ENCODE peak calls at places on chromosomes 3 and 15, in six cellular contexts. One of them, this sample, is unnamed.

GRCh38 chr3:99780749-99781148 is 36.9 kb upstream of the CMSS1 start:
- DNase-seq in activated CD4-positive, alpha-beta T cell treated with anti-CD3 and anti-CD28 coated beads, Interleukin-2, amount 50 U/mL, for 24 hours: no peak
- DNase-seq in RPMI7951: peak; percentile 90
- DNase-seq in stimulated activated CD8-positive, alpha-beta memory T cell treated with anti-CD3 and anti-CD28 coated beads, Interleukin-12 subunit alpha, Interleukin-12 subunit beta, amount 100 ng/mL, for 1 hour: no peak
- DNase-seq in amniotic stem cell: no peak
- DNase-seq in activated CD8-positive, alpha-beta memory T cell treated with anti-CD3 and anti-CD28 coated beads, Interleukin-2, amount 50 U/mL, for 4 hours: no peak
- DNase-seq in this sample: no peak

GRCh38 chr3:104069114-104069513 is 1297.6 kb upstream of the ALCAM start:
- DNase-seq in activated CD4-positive, alpha-beta T cell treated with anti-CD3 and anti-CD28 coated beads, Interleukin-2, amount 50 U/mL, for 24 hours: no peak
- DNase-seq in RPMI7951: no peak
- DNase-seq in stimulated activated CD8-positive, alpha-beta memory T cell treated with anti-CD3 and anti-CD28 coated beads, Interleukin-12 subunit alpha, Interleukin-12 subunit beta, amount 100 ng/mL, for 1 hour: no peak
- DNase-seq in amniotic stem cell: no peak
- DNase-seq in activated CD8-positive, alpha-beta memory T cell treated with anti-CD3 and anti-CD28 coated beads, Interleukin-2, amount 50 U/mL, for 4 hours: no peak
- DNase-seq in this sample: no peak

GRCh38 chr15:81011593-81011992 is 10.9 kb downstream of the TLNRD1 start:
- DNase-seq in activated CD4-positive, alpha-beta T cell treated with anti-CD3 and anti-CD28 coated beads, Interleukin-2, amount 50 U/mL, for 24 hours: no peak
- DNase-seq in RPMI7951: no peak
- DNase-seq in stimulated activated CD8-positive, alpha-beta memory T cell treated with anti-CD3 and anti-CD28 coated beads, Interleukin-12 subunit alpha, Interleukin-12 subunit beta, amount 100 ng/mL, for 1 hour: no peak
- DNase-seq in amniotic stem cell: no peak
- DNase-seq in activated CD8-positive, alpha-beta memory T cell treated with anti-CD3 and anti-CD28 coated beads, Interleukin-2, amount 50 U/mL, for 4 hours: no peak
- DNase-seq in this sample: no peak

GRCh38 chr15:41917767-41918430 is 24.0 kb upstream of the SPTBN5 start:
- DNase-seq in activated CD4-positive, alpha-beta T cell treated with anti-CD3 and anti-CD28 coated beads, Interleukin-2, amount 50 U/mL, for 24 hours: no peak
- DNase-seq in RPMI7951: peak; percentile 94
- DNase-seq in stimulated activated CD8-positive, alpha-beta memory T cell treated with anti-CD3 and anti-CD28 coated beads, Interleukin-12 subunit alpha, Interleukin-12 subunit beta, amount 100 ng/mL, for 1 hour: no peak
- DNase-seq in amniotic stem cell: peak; percentile 22
- DNase-seq in activated CD8-positive, alpha-beta memory T cell treated with anti-CD3 and anti-CD28 coated beads, Interleukin-2, amount 50 U/mL, for 4 hours: no peak
- DNase-seq in this sample: no peak

GRCh38 chr15:77569647-77570186 is 63.0 kb downstream of the LINGO1 start:
- DNase-seq in activated CD4-positive, alpha-beta T cell treated with anti-CD3 and anti-CD28 coated beads, Interleukin-2, amount 50 U/mL, for 24 hours: no peak
- DNase-seq in RPMI7951: no peak
- DNase-seq in stimulated activated CD8-positive, alpha-beta memory T cell treated with anti-CD3 and anti-CD28 coated beads, Interleukin-12 subunit alpha, Interleukin-12 subunit beta, amount 100 ng/mL, for 1 hour: no peak
- DNase-seq in amniotic stem cell: no peak
- DNase-seq in activated CD8-positive, alpha-beta memory T cell treated with anti-CD3 and anti-CD28 coated beads, Interleukin-2, amount 50 U/mL, for 4 hours: no peak
- DNase-seq in this sample: no peak

GRCh38 chr3:45611619-45612018 is 17.1 kb downstream of the LIMD1 start:
- DNase-seq in activated CD4-positive, alpha-beta T cell treated with anti-CD3 and anti-CD28 coated beads, Interleukin-2, amount 50 U/mL, for 24 hours: no peak
- DNase-seq in RPMI7951: peak; percentile 37
- DNase-seq in stimulated activated CD8-positive, alpha-beta memory T cell treated with anti-CD3 and anti-CD28 coated beads, Interleukin-12 subunit alpha, Interleukin-12 subunit beta, amount 100 ng/mL, for 1 hour: no peak
- DNase-seq in amniotic stem cell: no peak
- DNase-seq in activated CD8-positive, alpha-beta memory T cell treated with anti-CD3 and anti-CD28 coated beads, Interleukin-2, amount 50 U/mL, for 4 hours: no peak
- DNase-seq in this sample: no peak

GRCh38 chr3:190381356-190381940 is 6.5 kb upstream of the CLDN16 start:
- DNase-seq in activated CD4-positive, alpha-beta T cell treated with anti-CD3 and anti-CD28 coated beads, Interleukin-2, amount 50 U/mL, for 24 hours: no peak
- DNase-seq in RPMI7951: peak; percentile 65
- DNase-seq in stimulated activated CD8-positive, alpha-beta memory T cell treated with anti-CD3 and anti-CD28 coated beads, Interleukin-12 subunit alpha, Interleukin-12 subunit beta, amount 100 ng/mL, for 1 hour: no peak
- DNase-seq in amniotic stem cell: no peak
- DNase-seq in activated CD8-positive, alpha-beta memory T cell treated with anti-CD3 and anti-CD28 coated beads, Interleukin-2, amount 50 U/mL, for 4 hours: no peak
- DNase-seq in this sample: no peak

GRCh38 chr3:119598410-119599098 is 869 bp downstream of the PLA1A start:
- DNase-seq in activated CD4-positive, alpha-beta T cell treated with anti-CD3 and anti-CD28 coated beads, Interleukin-2, amount 50 U/mL, for 24 hours: no peak
- DNase-seq in RPMI7951: no peak
- DNase-seq in stimulated activated CD8-positive, alpha-beta memory T cell treated with anti-CD3 and anti-CD28 coated beads, Interleukin-12 subunit alpha, Interleukin-12 subunit beta, amount 100 ng/mL, for 1 hour: no peak
- DNase-seq in amniotic stem cell: no peak
- DNase-seq in activated CD8-positive, alpha-beta memory T cell treated with anti-CD3 and anti-CD28 coated beads, Interleukin-2, amount 50 U/mL, for 4 hours: no peak
- DNase-seq in this sample: no peak

GRCh38 chr15:28955160-28955502 is 69.4 kb downstream of the APBA2 start:
- DNase-seq in activated CD4-positive, alpha-beta T cell treated with anti-CD3 and anti-CD28 coated beads, Interleukin-2, amount 50 U/mL, for 24 hours: no peak
- DNase-seq in RPMI7951: peak; percentile 86
- DNase-seq in stimulated activated CD8-positive, alpha-beta memory T cell treated with anti-CD3 and anti-CD28 coated beads, Interleukin-12 subunit alpha, Interleukin-12 subunit beta, amount 100 ng/mL, for 1 hour: no peak
- DNase-seq in amniotic stem cell: no peak
- DNase-seq in activated CD8-positive, alpha-beta memory T cell treated with anti-CD3 and anti-CD28 coated beads, Interleukin-2, amount 50 U/mL, for 4 hours: no peak
- DNase-seq in this sample: no peak

GRCh38 chr15:38076806-38077205 is 142.4 kb downstream of the TMCO5A start:
- DNase-seq in activated CD4-positive, alpha-beta T cell treated with anti-CD3 and anti-CD28 coated beads, Interleukin-2, amount 50 U/mL, for 24 hours: no peak
- DNase-seq in RPMI7951: no peak
- DNase-seq in stimulated activated CD8-positive, alpha-beta memory T cell treated with anti-CD3 and anti-CD28 coated beads, Interleukin-12 subunit alpha, Interleukin-12 subunit beta, amount 100 ng/mL, for 1 hour: no peak
- DNase-seq in amniotic stem cell: no peak
- DNase-seq in activated CD8-positive, alpha-beta memory T cell treated with anti-CD3 and anti-CD28 coated beads, Interleukin-2, amount 50 U/mL, for 4 hours: no peak
- DNase-seq in this sample: no peak

GRCh38 chr3:197428117-197428761 is 127.5 kb downstream of the BDH1 start:
- DNase-seq in activated CD4-positive, alpha-beta T cell treated with anti-CD3 and anti-CD28 coated beads, Interleukin-2, amount 50 U/mL, for 24 hours: peak; percentile 6
- DNase-seq in RPMI7951: peak; percentile 90
- DNase-seq in stimulated activated CD8-positive, alpha-beta memory T cell treated with anti-CD3 and anti-CD28 coated beads, Interleukin-12 subunit alpha, Interleukin-12 subunit beta, amount 100 ng/mL, for 1 hour: peak; percentile 4
- DNase-seq in amniotic stem cell: no peak
- DNase-seq in activated CD8-positive, alpha-beta memory T cell treated with anti-CD3 and anti-CD28 coated beads, Interleukin-2, amount 50 U/mL, for 4 hours: peak; percentile 42
- DNase-seq in this sample: no peak

GRCh38 chr3:197309528-197310361 is 11.3 kb upstream of the DLG1 start:
- DNase-seq in activated CD4-positive, alpha-beta T cell treated with anti-CD3 and anti-CD28 coated beads, Interleukin-2, amount 50 U/mL, for 24 hours: no peak
- DNase-seq in RPMI7951: peak; percentile 96
- DNase-seq in stimulated activated CD8-positive, alpha-beta memory T cell treated with anti-CD3 and anti-CD28 coated beads, Interleukin-12 subunit alpha, Interleukin-12 subunit beta, amount 100 ng/mL, for 1 hour: no peak
- DNase-seq in amniotic stem cell: peak; percentile 78
- DNase-seq in activated CD8-positive, alpha-beta memory T cell treated with anti-CD3 and anti-CD28 coated beads, Interleukin-2, amount 50 U/mL, for 4 hours: no peak
- DNase-seq in this sample: no peak

GRCh38 chr3:72295276-72295973 is 510.5 kb upstream of the PROK2 start:
- DNase-seq in activated CD4-positive, alpha-beta T cell treated with anti-CD3 and anti-CD28 coated beads, Interleukin-2, amount 50 U/mL, for 24 hours: no peak
- DNase-seq in RPMI7951: no peak
- DNase-seq in stimulated activated CD8-positive, alpha-beta memory T cell treated with anti-CD3 and anti-CD28 coated beads, Interleukin-12 subunit alpha, Interleukin-12 subunit beta, amount 100 ng/mL, for 1 hour: no peak
- DNase-seq in amniotic stem cell: no peak
- DNase-seq in activated CD8-positive, alpha-beta memory T cell treated with anti-CD3 and anti-CD28 coated beads, Interleukin-2, amount 50 U/mL, for 4 hours: no peak
- DNase-seq in this sample: no peak

GRCh38 chr15:45606413-45606812 is 19.2 kb downstream of the BLOC1S6 start:
- DNase-seq in activated CD4-positive, alpha-beta T cell treated with anti-CD3 and anti-CD28 coated beads, Interleukin-2, amount 50 U/mL, for 24 hours: no peak
- DNase-seq in RPMI7951: no peak
- DNase-seq in stimulated activated CD8-positive, alpha-beta memory T cell treated with anti-CD3 and anti-CD28 coated beads, Interleukin-12 subunit alpha, Interleukin-12 subunit beta, amount 100 ng/mL, for 1 hour: no peak
- DNase-seq in amniotic stem cell: no peak
- DNase-seq in activated CD8-positive, alpha-beta memory T cell treated with anti-CD3 and anti-CD28 coated beads, Interleukin-2, amount 50 U/mL, for 4 hours: no peak
- DNase-seq in this sample: no peak

GRCh38 chr15:65913631-65914199 is 44.4 kb downstream of the RAB11A start:
- DNase-seq in activated CD4-positive, alpha-beta T cell treated with anti-CD3 and anti-CD28 coated beads, Interleukin-2, amount 50 U/mL, for 24 hours: no peak
- DNase-seq in RPMI7951: no peak
- DNase-seq in stimulated activated CD8-positive, alpha-beta memory T cell treated with anti-CD3 and anti-CD28 coated beads, Interleukin-12 subunit alpha, Interleukin-12 subunit beta, amount 100 ng/mL, for 1 hour: no peak
- DNase-seq in amniotic stem cell: no peak
- DNase-seq in activated CD8-positive, alpha-beta memory T cell treated with anti-CD3 and anti-CD28 coated beads, Interleukin-2, amount 50 U/mL, for 4 hours: no peak
- DNase-seq in this sample: no peak

GRCh38 chr15:41231536-41231935 is 468 bp downstream of the CHP1 start:
- DNase-seq in activated CD4-positive, alpha-beta T cell treated with anti-CD3 and anti-CD28 coated beads, Interleukin-2, amount 50 U/mL, for 24 hours: no peak
- DNase-seq in RPMI7951: no peak
- DNase-seq in stimulated activated CD8-positive, alpha-beta memory T cell treated with anti-CD3 and anti-CD28 coated beads, Interleukin-12 subunit alpha, Interleukin-12 subunit beta, amount 100 ng/mL, for 1 hour: peak; percentile 1
- DNase-seq in amniotic stem cell: no peak
- DNase-seq in activated CD8-positive, alpha-beta memory T cell treated with anti-CD3 and anti-CD28 coated beads, Interleukin-2, amount 50 U/mL, for 4 hours: no peak
- DNase-seq in this sample: no peak

GRCh38 chr3:13517253-13517977 is 31.5 kb upstream of the FBLN2 start:
- DNase-seq in activated CD4-positive, alpha-beta T cell treated with anti-CD3 and anti-CD28 coated beads, Interleukin-2, amount 50 U/mL, for 24 hours: no peak
- DNase-seq in RPMI7951: no peak
- DNase-seq in stimulated activated CD8-positive, alpha-beta memory T cell treated with anti-CD3 and anti-CD28 coated beads, Interleukin-12 subunit alpha, Interleukin-12 subunit beta, amount 100 ng/mL, for 1 hour: no peak
- DNase-seq in amniotic stem cell: no peak
- DNase-seq in activated CD8-positive, alpha-beta memory T cell treated with anti-CD3 and anti-CD28 coated beads, Interleukin-2, amount 50 U/mL, for 4 hours: no peak
- DNase-seq in this sample: no peak

GRCh38 chr3:17195192-17195611 is 310.4 kb downstream of the PLCL2 start:
- DNase-seq in activated CD4-positive, alpha-beta T cell treated with anti-CD3 and anti-CD28 coated beads, Interleukin-2, amount 50 U/mL, for 24 hours: no peak
- DNase-seq in RPMI7951: no peak
- DNase-seq in stimulated activated CD8-positive, alpha-beta memory T cell treated with anti-CD3 and anti-CD28 coated beads, Interleukin-12 subunit alpha, Interleukin-12 subunit beta, amount 100 ng/mL, for 1 hour: no peak
- DNase-seq in amniotic stem cell: no peak
- DNase-seq in activated CD8-positive, alpha-beta memory T cell treated with anti-CD3 and anti-CD28 coated beads, Interleukin-2, amount 50 U/mL, for 4 hours: no peak
- DNase-seq in this sample: no peak

GRCh38 chr3:104952160-104952559 is 414.5 kb upstream of the ALCAM start:
- DNase-seq in activated CD4-positive, alpha-beta T cell treated with anti-CD3 and anti-CD28 coated beads, Interleukin-2, amount 50 U/mL, for 24 hours: no peak
- DNase-seq in RPMI7951: no peak
- DNase-seq in stimulated activated CD8-positive, alpha-beta memory T cell treated with anti-CD3 and anti-CD28 coated beads, Interleukin-12 subunit alpha, Interleukin-12 subunit beta, amount 100 ng/mL, for 1 hour: no peak
- DNase-seq in amniotic stem cell: no peak
- DNase-seq in activated CD8-positive, alpha-beta memory T cell treated with anti-CD3 and anti-CD28 coated beads, Interleukin-2, amount 50 U/mL, for 4 hours: no peak
- DNase-seq in this sample: no peak

GRCh38 chr3:50971487-50971924 is 296.8 kb downstream of the DOCK3 start:
- DNase-seq in activated CD4-positive, alpha-beta T cell treated with anti-CD3 and anti-CD28 coated beads, Interleukin-2, amount 50 U/mL, for 24 hours: no peak
- DNase-seq in RPMI7951: peak; percentile 51
- DNase-seq in stimulated activated CD8-positive, alpha-beta memory T cell treated with anti-CD3 and anti-CD28 coated beads, Interleukin-12 subunit alpha, Interleukin-12 subunit beta, amount 100 ng/mL, for 1 hour: peak; percentile 33
- DNase-seq in amniotic stem cell: no peak
- DNase-seq in activated CD8-positive, alpha-beta memory T cell treated with anti-CD3 and anti-CD28 coated beads, Interleukin-2, amount 50 U/mL, for 4 hours: peak; percentile 47
- DNase-seq in this sample: no peak

GRCh38 chr15:63288778-63289378 is 11.5 kb downstream of the APH1B start:
- DNase-seq in activated CD4-positive, alpha-beta T cell treated with anti-CD3 and anti-CD28 coated beads, Interleukin-2, amount 50 U/mL, for 24 hours: no peak
- DNase-seq in RPMI7951: peak; percentile 68
- DNase-seq in stimulated activated CD8-positive, alpha-beta memory T cell treated with anti-CD3 and anti-CD28 coated beads, Interleukin-12 subunit alpha, Interleukin-12 subunit beta, amount 100 ng/mL, for 1 hour: no peak
- DNase-seq in amniotic stem cell: peak; percentile 25
- DNase-seq in activated CD8-positive, alpha-beta memory T cell treated with anti-CD3 and anti-CD28 coated beads, Interleukin-2, amount 50 U/mL, for 4 hours: no peak
- DNase-seq in this sample: no peak

GRCh38 chr3:100068758-100069345 is 45.4 kb downstream of the FILIP1L start:
- DNase-seq in activated CD4-positive, alpha-beta T cell treated with anti-CD3 and anti-CD28 coated beads, Interleukin-2, amount 50 U/mL, for 24 hours: peak; percentile 37
- DNase-seq in RPMI7951: peak; percentile 76
- DNase-seq in stimulated activated CD8-positive, alpha-beta memory T cell treated with anti-CD3 and anti-CD28 coated beads, Interleukin-12 subunit alpha, Interleukin-12 subunit beta, amount 100 ng/mL, for 1 hour: peak; percentile 45
- DNase-seq in amniotic stem cell: peak; percentile 43
- DNase-seq in activated CD8-positive, alpha-beta memory T cell treated with anti-CD3 and anti-CD28 coated beads, Interleukin-2, amount 50 U/mL, for 4 hours: peak; percentile 71
- DNase-seq in this sample: peak; percentile 12

GRCh38 chr15:93179072-93179471 is 90.1 kb upstream of the RGMA start:
- DNase-seq in activated CD4-positive, alpha-beta T cell treated with anti-CD3 and anti-CD28 coated beads, Interleukin-2, amount 50 U/mL, for 24 hours: no peak
- DNase-seq in RPMI7951: peak; percentile 22
- DNase-seq in stimulated activated CD8-positive, alpha-beta memory T cell treated with anti-CD3 and anti-CD28 coated beads, Interleukin-12 subunit alpha, Interleukin-12 subunit beta, amount 100 ng/mL, for 1 hour: no peak
- DNase-seq in amniotic stem cell: no peak
- DNase-seq in activated CD8-positive, alpha-beta memory T cell treated with anti-CD3 and anti-CD28 coated beads, Interleukin-2, amount 50 U/mL, for 4 hours: no peak
- DNase-seq in this sample: no peak

GRCh38 chr3:44045476-44046275 is 196.0 kb upstream of the TOPAZ1 start:
- DNase-seq in activated CD4-positive, alpha-beta T cell treated with anti-CD3 and anti-CD28 coated beads, Interleukin-2, amount 50 U/mL, for 24 hours: no peak
- DNase-seq in RPMI7951: peak; percentile 38
- DNase-seq in stimulated activated CD8-positive, alpha-beta memory T cell treated with anti-CD3 and anti-CD28 coated beads, Interleukin-12 subunit alpha, Interleukin-12 subunit beta, amount 100 ng/mL, for 1 hour: no peak
- DNase-seq in amniotic stem cell: no peak
- DNase-seq in activated CD8-positive, alpha-beta memory T cell treated with anti-CD3 and anti-CD28 coated beads, Interleukin-2, amount 50 U/mL, for 4 hours: no peak
- DNase-seq in this sample: no peak

This sample was measured in GOT3.